ENCODE peak calls at places on chromosomes 1 and 21, in four cellular contexts. Y, K, B and N are unnamed samples.

GRCh38 chr1:29438991-29439390 is 202.7 kb downstream of the PTPRU start:
- DNase-seq in B (no peak), Y (no peak), K (no peak), N (no peak)

GRCh38 chr21:25536752-25537151 is 70.5 kb downstream of the MRPL39 start:
- DNase-seq in K (no peak), Y (no peak), B (no peak), N (no peak)

GRCh38 chr1:59678809-59679228 is 135.9 kb upstream of the HOOK1 start:
- DNase-seq in B (no peak), K (no peak), Y (no peak), N (no peak)

GRCh38 chr1:19309123-19309813 is 2.7 kb downstream of the AKR7A2 start:
- DNase-seq in B (no peak), K (no peak), Y (no peak), N (no peak)

GRCh38 chr1:8506995-8507615 is 189.2 kb downstream of the SLC45A1 start:
- DNase-seq in K (no peak), B (no peak), Y (no peak), N (no peak)

GRCh38 chr1:166484871-166485270 is 318.1 kb upstream of the FAM78B start:
- DNase-seq in K (no peak), Y (no peak), B (no peak), N (no peak)

GRCh38 chr21:28439852-28440251 is 552.8 kb downstream of the LTN1 start:
- DNase-seq in Y (no peak), K (peak; percentile 51), B (no peak), N (no peak)

GRCh38 chr1:228315484-228315944 is 91.1 kb downstream of the TRIM11 start:
- DNase-seq in Y (no peak), B (peak; percentile 18), K (no peak), N (no peak)

GRCh38 chr1:2836333-2836970 is 35.0 kb upstream of the TTC34 start:
- DNase-seq in K (no peak), Y (peak; percentile 58), B (no peak), N (no peak)

GRCh38 chr21:37489553-37489952 is 123.0 kb downstream of the DYRK1A start:
- DNase-seq in K (no peak), B (no peak), Y (no peak), N (no peak)

GRCh38 chr21:37484535-37485474 is 118.2 kb downstream of the DYRK1A start:
- DNase-seq in K (no peak), B (no peak), Y (no peak), N (no peak)

GRCh38 chr21:37490084-37490483 is 123.5 kb downstream of the DYRK1A start:
- DNase-seq in Y (no peak), K (no peak), B (no peak), N (no peak)
- H3K36me3 ChIP-seq in Y (peaks cover 3% of the 10 kb centered on the region), K (no peaks in the 10 kb centered on the region), B (peaks cover 85% of the 10 kb centered on the region), N (no peaks in the 10 kb centered on the region)

GRCh38 chr1:33893147-33893830 is 29.4 kb downstream of the HMGB4 start:
- DNase-seq in K (no peak), B (no peak), Y (no peak), N (no peak)
- H3K27ac ChIP-seq in K (no peak overlapping the region), B (peak overlapping the region; percentile 53), Y (no peak overlapping the region), N (peak overlapping the region; percentile 71)

GRCh38 chr1:221741971-221742554 is at the start of gene DUSP10:
- DNase-seq in Y (peak; percentile 98), B (peak; percentile 99), K (peak; percentile 99), N (peak; percentile 98)

GRCh38 chr1:221740941-221741363 is 937 bp downstream of the DUSP10 start:
- DNase-seq in Y (peak; percentile 51), B (no peak), K (no peak), N (peak; percentile 52)

GRCh38 chr1:221743416-221744208 is 1.7 kb upstream of the DUSP10 start:
- DNase-seq in B (no peak), Y (no peak), K (no peak), N (no peak)

GRCh38 chr1:221741364-221741970 is 422 bp downstream of the DUSP10 start:
- DNase-seq in B (no peak), K (peak; percentile 39), Y (no peak), N (peak; percentile 39)

GRCh38 chr1:221742555-221743415 is 896 bp upstream of the DUSP10 start:
- DNase-seq in Y (peak; percentile 97), B (peak; percentile 83), K (peak; percentile 73), N (peak; percentile 87)
- TF ChIP-seq POLR2A in Y (no peak), B (no peak), K (peak; percentile 18), N (no peak)

GRCh38 chr1:22025368-22026154 is 24.1 kb downstream of the CELA3A start:
- DNase-seq in K (peak; percentile 85), Y (peak; percentile 93), B (peak; percentile 85), N (peak; percentile 77)
- H3K36me3 ChIP-seq in K (no peaks in the 10 kb centered on the region), Y (no peaks in the 10 kb centered on the region), B (peaks cover 3% of the 10 kb centered on the region), N (no peaks in the 10 kb centered on the region)

DNA sequence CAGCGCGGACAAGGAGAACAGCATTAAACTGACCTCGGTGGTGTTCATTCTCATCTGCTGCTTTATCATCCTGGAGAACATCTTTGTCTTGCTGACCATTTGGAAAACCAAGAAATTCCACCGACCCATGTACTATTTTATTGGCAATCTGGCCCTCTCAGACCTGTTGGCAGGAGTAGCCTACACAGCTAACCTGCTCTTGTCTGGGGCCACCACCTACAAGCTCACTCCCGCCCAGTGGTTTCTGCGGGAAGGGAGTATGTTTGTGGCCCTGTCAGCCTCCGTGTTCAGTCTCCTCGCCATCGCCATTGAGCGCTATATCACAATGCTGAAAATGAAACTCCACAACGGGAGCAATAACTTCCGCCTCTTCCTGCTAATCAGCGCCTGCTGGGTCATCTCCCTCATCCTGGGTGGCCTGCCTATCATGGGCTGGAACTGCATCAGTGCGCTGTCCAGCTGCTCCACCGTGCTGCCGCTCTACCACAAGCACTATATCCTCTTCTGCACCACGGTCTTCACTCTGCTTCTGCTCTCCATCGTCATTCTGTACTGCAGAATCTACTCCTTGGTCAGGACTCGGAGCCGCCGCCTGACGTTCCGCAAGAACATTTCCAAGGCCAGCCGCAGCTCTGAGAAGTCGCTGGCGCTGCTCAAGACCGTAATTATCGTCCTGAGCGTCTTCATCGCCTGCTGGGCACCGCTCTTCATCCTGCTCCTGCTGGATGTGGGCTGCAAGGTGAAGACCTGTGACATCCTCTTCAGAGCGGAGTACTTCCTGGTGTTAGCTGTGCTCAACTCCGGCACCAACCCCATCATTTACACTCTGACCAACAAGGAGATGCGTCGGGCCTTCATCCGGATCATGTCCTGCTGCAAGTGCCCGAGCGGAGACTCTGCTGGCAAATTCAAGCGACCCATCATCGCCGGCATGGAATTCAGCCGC is 2.5 kb downstream of the S1PR1 start:
- DNase-seq in Y (peak; percentile 46), B (no peak), K (no peak), N (no peak)
- H3K27ac ChIP-seq in Y (peak overlapping the region; percentile 89), B (peak overlapping the region; percentile 78), K (peak overlapping the region; percentile 77), N (peak overlapping the region; percentile 44)

GRCh38 chr1:161200992-161201827 is 957 bp upstream of the NDUFS2 start:
- DNase-seq in K (peak; percentile 84), Y (no peak), B (peak; percentile 49), N (no peak)
- TF ChIP-seq POLR2A in K (no peak), Y (no peak), B (no peak), N (no peak)

DNA sequence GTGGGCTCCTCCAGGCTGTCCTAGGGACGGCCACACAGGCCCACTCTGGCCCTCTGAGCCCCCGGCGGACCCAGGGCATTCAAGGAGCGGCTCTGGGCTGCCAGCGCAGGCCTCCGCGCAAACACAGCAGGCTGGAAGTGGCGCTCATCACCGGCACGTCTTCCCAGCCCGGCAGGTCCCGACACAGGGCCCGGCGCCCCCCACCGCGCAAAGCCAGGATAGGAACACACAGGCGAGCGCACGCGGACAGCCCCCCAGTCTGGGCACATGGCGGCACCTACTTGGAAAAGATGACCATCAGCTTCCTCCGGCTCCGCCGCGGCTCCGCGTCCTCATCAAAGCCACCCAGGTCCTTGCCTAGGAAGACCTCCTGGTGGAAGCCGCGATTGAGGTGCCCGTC is 3.6 kb downstream of the SDF4 start:
- DNase-seq in B (no peak), K (no peak), Y (peak; percentile 86), N (no peak)
- H3K36me3 ChIP-seq in B (peaks cover 60% of the 10 kb centered on the region), K (no peaks in the 10 kb centered on the region), Y (peaks cover 54% of the 10 kb centered on the region), N (peaks cover 10% of the 10 kb centered on the region)

GRCh38 chr1:61152706-61153105 is 70.3 kb downstream of the NFIA start:
- DNase-seq in B (no peak), K (no peak), Y (no peak), N (peak; percentile 43)
- H3K27ac ChIP-seq in B (peak overlapping the region; percentile 1), K (peak overlapping the region; percentile 40), Y (no peak overlapping the region), N (peak overlapping the region; percentile 23)